ENCODE peak calls at places on chromosomes 1 and 21, in five cellular contexts. P, Z, U, G and X are unnamed samples. For H3K27me3, the result is how much of the 10 kb centered on the place peaks cover.

GRCh38 chr1:169102567-169102966 is 3.9 kb upstream of the ATP1B1 start:
- DNase-seq in G (peak), Z (no peak), P (no peak), U (peak), X (peak)

GRCh38 chr1:209650454-209650853 is 1.8 kb downstream of the LAMB3 start:
- DNase-seq in Z (no peak), P (no peak), U (no peak), G (no peak), X (no peak)

GRCh38 chr1:107883562-107883961 is 81.4 kb downstream of the VAV3 start:
- DNase-seq in G (no peak), Z (no peak), U (no peak), P (no peak), X (no peak)

GRCh38 chr21:34221331-34222030 is 142.3 kb upstream of the KCNE2 start:
- DNase-seq in Z (no peak), P (no peak), U (no peak), G (no peak), X (no peak)

GRCh38 chr1:218494000-218494399 is 148.9 kb downstream of the TGFB2 start:
- DNase-seq in U (no peak), P (no peak), G (no peak), Z (no peak), X (no peak)

GRCh38 chr1:9680828-9681227 is 29.3 kb downstream of the PIK3CD start:
- DNase-seq in Z (no peak), G (no peak), U (no peak), P (no peak), X (no peak)

GRCh38 chr1:20102875-20103274 is 16.5 kb downstream of the PLA2G2D start:
- DNase-seq in U (peak), Z (no peak), G (no peak), P (no peak), X (no peak)

GRCh38 chr21:38349111-38349746 is 92.4 kb downstream of the KCNJ15 start:
- DNase-seq in P (no peak), Z (no peak), U (no peak), G (no peak), X (no peak)

GRCh38 chr21:32182449-32182848 is 96.4 kb downstream of the MIS18A start:
- DNase-seq in G (no peak), U (no peak), P (no peak), Z (no peak), X (no peak)

GRCh38 chr1:110237406-110238152 is 27.5 kb downstream of the KCNC4 start:
- DNase-seq in U (no peak), Z (peak), P (no peak), G (no peak), X (no peak)

GRCh38 chr21:45872471-45872870 is 109.1 kb upstream of the COL6A1 start:
- DNase-seq in G (no peak), U (no peak), P (no peak), Z (no peak), X (no peak)

GRCh38 chr1:23657659-23658275 is 33.8 kb upstream of the RPL11 start:
- DNase-seq in P (peak), Z (peak), U (no peak), G (peak), X (no peak)

GRCh38 chr1:69567847-69568434 is at the start of gene LRRC7:
- DNase-seq in U (no peak), G (no peak), Z (peak), P (peak), X (peak)

GRCh38 chr1:93766451-93766850 is 84.8 kb upstream of the BCAR3 start:
- DNase-seq in Z (no peak), P (no peak), G (no peak), U (no peak), X (no peak)

GRCh38 chr21:43918385-43918947 is 53.4 kb downstream of the AGPAT3 start:
- DNase-seq in Z (no peak), P (no peak), U (no peak), G (peak), X (no peak)

GRCh38 chr1:5685446-5686040 is 306.7 kb downstream of the NPHP4 start:
- DNase-seq in G (no peak), Z (no peak), U (no peak), P (no peak), X (no peak)

GRCh38 chr1:244450597-244451538 is 841 bp downstream of the ADSS2 start:
- DNase-seq in Z (peak), U (peak), P (peak), G (peak), X (no peak)

GRCh38 chr1:222769181-222769580 is 32.2 kb downstream of the FAM177B start:
- DNase-seq in Z (peak), P (no peak), U (no peak), G (no peak), X (no peak)

GRCh38 chr1:34984435-34985062 is 598 bp downstream of the TMEM35B start:
- DNase-seq in G (peak), Z (peak), U (no peak), P (peak), X (no peak)

GRCh38 chr1:156463874-156464273 is 36.7 kb downstream of the MEF2D start:
- DNase-seq in G (no peak), P (no peak), Z (no peak), U (no peak), X (no peak)

GRCh38 chr1:81920245-81920740 is 119.6 kb downstream of the ADGRL2 start:
- DNase-seq in P (no peak), Z (no peak), U (peak), G (peak), X (no peak)

GRCh38 chr1:187551061-187551460 is 722.3 kb downstream of the PLA2G4A start:
- DNase-seq in Z (peak), P (no peak), U (no peak), G (no peak), X (no peak)

GRCh38 chr21:44450402-44450801 is 4.9 kb upstream of the LRRC3 start:
- DNase-seq in U (no peak), G (no peak), Z (no peak), P (no peak), X (no peak)

GRCh38 chr21:18026359-18026758 is 207.2 kb upstream of the C21orf91 start:
- DNase-seq in P (no peak), U (no peak), G (no peak), Z (no peak), X (no peak)

GRCh38 chr1:38929476-38929875 is 12.2 kb downstream of the RHBDL2 start:
- DNase-seq in Z (no peak), G (no peak), P (no peak), U (no peak), X (peak)

GRCh38 chr1:99956755-99957154 is 13.0 kb upstream of the SLC35A3 start:
- DNase-seq in P (no peak), Z (no peak), G (no peak), U (no peak), X (no peak)
- TF ChIP-seq CTCF in P (no peak), Z (peak), G (no peak), U (peak), X (no peak)

GRCh38 chr1:29272171-29272907 is 36.0 kb downstream of the PTPRU start:
- DNase-seq in Z (no peak), G (no peak), P (no peak), U (no peak), X (peak)
- H3K4me3 ChIP-seq in Z (no peak), G (no peak), P (no peak), U (no peak), X (no peak)

DNA sequence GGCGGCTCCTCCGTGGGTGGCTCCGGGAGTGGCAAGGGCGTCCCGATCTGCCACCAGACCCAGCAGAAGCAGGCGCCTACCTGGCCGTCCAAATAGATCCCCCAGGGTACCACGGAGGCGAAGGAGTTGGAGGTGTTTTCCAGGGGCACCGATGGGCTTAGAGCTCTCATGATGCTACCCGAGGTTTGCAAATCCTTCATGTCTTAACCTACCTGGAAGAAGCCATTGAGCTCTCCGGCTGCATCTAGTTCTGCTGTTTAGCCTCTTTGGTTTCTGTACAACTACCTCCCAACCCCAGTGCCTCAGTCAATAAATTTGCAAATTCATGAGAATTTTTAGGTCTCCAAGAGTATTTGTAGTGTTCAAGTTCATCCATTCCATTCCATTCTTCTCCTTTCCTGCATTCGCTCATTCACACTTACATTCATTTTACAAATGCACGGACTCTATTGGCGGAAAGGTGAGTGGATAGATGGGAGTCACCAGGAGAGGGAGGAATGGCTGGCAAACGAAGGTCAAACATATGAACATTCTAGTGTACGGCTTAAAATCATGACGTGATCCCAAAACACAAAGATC is 2.4 kb downstream of the LORICRIN start:
- DNase-seq in G (no peak), P (no peak), Z (no peak), U (no peak), X (no peak)
- H3K27me3 ChIP-seq in G (under half), P (under half), Z (under half), U (under half), X (under half)

GRCh38 chr1:109091196-109092193 is 931 bp downstream of the TMEM167B start:
- DNase-seq in P (no peak), Z (peak), G (no peak), U (no peak), X (no peak)

GRCh38 chr1:109090415-109091195 is at the start of gene TMEM167B:
- DNase-seq in U (peak), Z (peak), G (peak), P (peak), X (peak)

GRCh38 chr1:109094377-109094803 is 3.8 kb downstream of the TMEM167B start:
- DNase-seq in P (no peak), Z (no peak), U (peak), G (no peak), X (no peak)

GRCh38 chr1:109084563-109085517 is 5.7 kb upstream of the TMEM167B start:
- DNase-seq in U (no peak), P (no peak), Z (peak), G (no peak), X (no peak)

DNA sequence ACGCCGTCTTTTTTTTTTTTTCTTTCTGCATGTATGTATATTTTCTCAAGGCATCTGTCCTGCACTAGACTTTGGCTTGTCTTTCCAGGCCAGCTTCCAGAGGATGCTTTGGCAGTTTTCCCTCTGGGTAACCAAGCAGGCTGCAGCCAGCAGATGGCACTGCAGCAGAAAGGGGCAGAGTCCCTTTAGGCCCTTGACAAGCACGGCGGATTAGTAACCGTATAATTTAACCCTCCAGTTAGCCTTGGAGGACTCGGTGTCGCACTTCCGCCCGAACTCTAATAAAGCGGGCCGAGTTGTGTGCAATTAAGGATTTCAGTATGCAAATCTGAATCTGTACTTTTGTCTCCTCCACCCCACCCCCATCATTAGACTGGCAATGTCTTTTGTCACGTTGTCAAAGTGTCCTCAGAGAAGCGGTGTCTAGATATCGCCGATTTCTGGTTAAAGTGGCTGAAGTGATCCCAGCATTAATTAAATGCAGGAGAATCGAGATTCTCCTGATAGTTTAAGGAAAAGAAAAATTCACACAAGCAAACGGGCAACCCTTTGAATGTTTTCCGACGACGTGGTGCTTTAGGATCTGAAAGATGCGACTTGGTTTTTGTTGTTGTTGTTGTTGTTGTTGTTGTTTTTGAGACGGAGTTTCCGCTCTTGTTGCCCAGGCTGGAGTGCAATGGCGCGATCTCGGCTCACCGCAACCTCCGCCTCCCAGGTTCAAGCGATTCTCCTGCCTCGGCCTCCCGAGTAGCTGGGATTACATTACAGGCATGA is 1.1 kb upstream of the TMEM167B start:
- DNase-seq in U (no peak), P (peak), Z (peak), G (no peak), X (peak)
- TF ChIP-seq CTCF in U (peak), P (peak), Z (peak), G (no peak), X (peak)

DNA sequence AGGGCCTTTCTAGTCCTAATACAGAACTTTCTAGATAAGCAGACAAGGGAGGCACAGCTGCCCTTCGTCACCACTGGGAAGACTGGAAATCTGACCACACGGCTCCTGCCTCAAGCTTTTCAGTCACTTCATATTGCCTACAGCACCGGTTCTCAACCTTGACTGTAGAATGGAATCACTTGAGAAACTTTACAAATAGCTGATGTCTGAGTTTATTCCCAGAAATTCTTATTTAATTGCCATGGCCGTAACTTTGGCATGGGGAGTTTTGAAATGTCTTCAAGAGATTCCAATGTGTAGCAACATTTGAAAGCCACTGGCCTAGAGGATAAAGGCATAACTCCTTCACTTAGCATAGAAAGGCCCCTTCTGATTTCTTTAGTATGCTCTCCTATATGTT is 42.4 kb upstream of the STMN1 start:
- DNase-seq in G (no peak), U (no peak), P (no peak), Z (no peak), X (no peak)
- H3K4me3 ChIP-seq in G (no peak), U (no peak), P (no peak), Z (no peak), X (no peak)

GRCh38 chr1:184385863-184386262 is 966 bp upstream of the C1orf21 start:
- DNase-seq in U (no peak), Z (no peak), P (no peak), G (peak), X (no peak)

GRCh38 chr1:184387069-184387870 is 441 bp downstream of the C1orf21 start:
- DNase-seq in G (peak), U (no peak), Z (no peak), P (peak), X (no peak)

GRCh38 chr1:184388671-184389292 is 2.0 kb downstream of the C1orf21 start:
- DNase-seq in Z (no peak), G (no peak), P (no peak), U (no peak), X (no peak)

GRCh38 chr1:184387871-184388670 is 1.2 kb downstream of the C1orf21 start:
- DNase-seq in G (peak), P (peak), Z (no peak), U (peak), X (peak)

DNA sequence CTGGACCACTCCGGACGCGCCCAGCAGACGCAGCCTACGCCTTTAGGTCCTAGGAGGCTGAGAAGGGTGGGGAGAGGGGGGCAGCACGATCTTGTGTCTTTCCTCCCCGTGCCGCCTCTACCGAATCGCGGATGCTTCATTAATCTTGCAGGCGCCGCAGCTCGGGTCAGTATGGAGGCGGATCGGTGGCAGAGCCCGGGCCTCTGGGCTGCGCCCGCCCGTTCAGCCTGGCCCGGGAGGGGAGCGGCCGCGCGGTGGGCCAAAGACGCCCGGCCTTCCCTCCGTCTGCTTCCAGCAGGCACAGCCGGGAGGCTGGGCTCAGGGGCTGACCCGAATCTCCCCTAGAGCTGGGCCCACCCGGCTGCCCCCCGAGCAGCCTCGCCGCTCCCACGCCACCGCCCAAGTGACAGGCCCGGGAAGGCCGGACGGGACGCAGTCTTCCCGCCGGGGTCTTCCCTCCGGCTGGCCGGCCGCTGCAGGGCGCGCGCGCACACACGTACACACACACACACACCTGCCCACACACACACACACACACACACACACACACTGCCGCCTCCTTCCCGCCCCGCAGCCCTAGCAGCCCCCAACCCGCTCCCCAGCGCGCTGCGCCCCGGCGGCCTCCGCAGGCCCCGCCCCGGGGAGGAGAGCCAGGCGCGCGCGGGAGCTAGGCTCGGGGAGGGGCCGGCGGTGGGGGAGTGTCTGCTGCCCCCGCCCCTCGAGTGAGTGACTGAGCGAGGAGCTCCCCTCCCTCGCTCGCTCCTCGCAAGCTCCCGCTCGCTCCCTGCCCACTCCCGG is at the start of gene C1orf21:
- DNase-seq in G (peak), P (peak), Z (peak), U (peak), X (peak)
- H3K27me3 ChIP-seq in G (under half), P (under half), Z (under half), U (under half), X (under half)

DNA sequence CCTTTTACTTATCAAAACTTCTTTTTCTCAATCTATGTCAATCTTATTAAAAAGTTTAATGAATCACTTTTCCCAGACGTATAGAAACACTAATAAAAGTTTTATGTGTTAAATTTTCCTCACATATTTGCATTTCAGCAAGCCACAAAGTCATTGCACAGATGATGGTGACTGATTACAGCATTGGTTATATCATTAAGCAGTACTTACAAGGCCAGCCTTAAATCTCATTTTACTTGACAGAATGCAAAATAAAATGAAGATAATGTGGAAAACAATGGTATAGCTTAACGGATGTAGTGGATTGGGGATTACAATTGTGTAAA is 39.5 kb downstream of the TMEM200B start:
- DNase-seq in G (no peak), U (no peak), Z (no peak), P (no peak), X (no peak)
- TF ChIP-seq CTCF in G (no peak), U (no peak), Z (no peak), P (no peak), X (no peak)

GRCh38 chr21:41326414-41327080 is 9.9 kb downstream of the FAM3B start:
- DNase-seq in U (no peak), P (no peak), Z (no peak), G (no peak), X (no peak)

GRCh38 chr21:41322496-41323382 is 6.1 kb downstream of the FAM3B start:
- DNase-seq in G (no peak), Z (no peak), P (no peak), U (no peak), X (no peak)

GRCh38 chr21:41328660-41329300 is 12.2 kb downstream of the FAM3B start:
- DNase-seq in G (no peak), U (no peak), P (no peak), Z (no peak), X (no peak)

GRCh38 chr21:41325138-41325537 is 8.5 kb downstream of the FAM3B start:
- DNase-seq in P (no peak), U (no peak), G (no peak), Z (no peak), X (no peak)

GRCh38 chr21:41327753-41328152 is 11.2 kb downstream of the FAM3B start:
- DNase-seq in Z (no peak), P (no peak), G (no peak), U (no peak), X (no peak)
- H3K4me3 ChIP-seq in Z (no peak), P (no peak), G (no peak), U (no peak), X (no peak)

GRCh38 chr1:3075666-3076387 is 6.8 kb downstream of the PRDM16 start:
- DNase-seq in G (no peak), U (no peak), P (no peak), Z (no peak), X (no peak)

GRCh38 chr1:3073520-3074296 is 4.7 kb downstream of the PRDM16 start:
- DNase-seq in Z (no peak), P (no peak), U (no peak), G (no peak), X (no peak)

GRCh38 chr1:3072948-3073519 is 4.0 kb downstream of the PRDM16 start:
- DNase-seq in Z (no peak), U (no peak), P (no peak), G (no peak), X (no peak)

GRCh38 chr1:3074800-3075199 is 5.8 kb downstream of the PRDM16 start:
- DNase-seq in Z (no peak), U (no peak), G (no peak), P (no peak), X (no peak)

DNA sequence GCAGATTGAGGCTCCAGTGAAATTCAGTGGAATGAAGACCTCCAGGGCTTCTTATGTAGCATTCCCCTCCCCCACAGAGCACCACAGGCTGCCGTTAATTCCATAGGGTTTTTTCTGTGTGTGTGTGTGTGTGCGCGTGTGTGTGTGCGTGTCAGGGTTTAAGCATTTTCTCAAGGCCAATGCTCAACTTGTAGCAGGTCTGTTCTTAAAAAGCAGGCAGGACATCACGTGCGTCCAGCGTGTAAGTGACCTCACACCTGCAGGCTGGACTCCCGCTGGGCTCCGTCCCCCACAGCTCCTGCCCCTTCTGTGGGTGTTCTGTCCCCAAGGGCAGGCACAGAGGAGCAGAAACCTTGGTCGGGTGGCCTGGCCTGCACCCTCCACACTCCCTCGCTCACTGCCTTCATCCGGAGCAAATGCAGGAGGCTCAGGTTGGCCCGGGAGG is 5.3 kb downstream of the PRDM16 start:
- DNase-seq in Z (no peak), P (peak), G (no peak), U (no peak), X (no peak)
- H3K27me3 ChIP-seq in Z (half or more), P (under half), G (under half), U (under half), X (under half)